ENCODE peak calls at places on chromosomes 6 and 20, in five cellular contexts. U, C, R, B and J are unnamed samples.

GRCh38 chr6:57021086-57021720 is 25.3 kb upstream of the KIAA1586 start:
- DNase-seq in U (peak; percentile 54), C (no peak), R (no peak), B (no peak), J (no peak)

GRCh38 chr6:75422024-75422639 is 71.5 kb downstream of the FILIP1 start:
- DNase-seq in U (no peak), C (no peak), R (no peak), B (no peak), J (no peak)

GRCh38 chr20:45077559-45077958 is 23.4 kb downstream of the KCNS1 start:
- DNase-seq in U (no peak), C (no peak), R (no peak), B (no peak), J (no peak)

GRCh38 chr6:97947841-97948240 is 664.8 kb upstream of the MMS22L start:
- DNase-seq in U (no peak), C (no peak), R (peak; percentile 80), B (peak; percentile 80), J (no peak)

GRCh38 chr20:2741463-2741862 is 48.9 kb downstream of the EBF4 start:
- DNase-seq in U (no peak), C (no peak), R (no peak), B (no peak), J (no peak)

GRCh38 chr6:12138377-12138776 is 126.3 kb downstream of the HIVEP1 start:
- DNase-seq in U (no peak), C (no peak), R (no peak), B (no peak), J (no peak)

GRCh38 chr6:14210663-14211595 is 93.4 kb downstream of the CD83 start:
- DNase-seq in U (peak; percentile 95), C (peak; percentile 90), R (peak; percentile 93), B (peak; percentile 94), J (peak; percentile 98)

GRCh38 chr6:14324042-14324441 is 206.5 kb downstream of the CD83 start:
- DNase-seq in U (no peak), C (no peak), R (no peak), B (no peak), J (no peak)

GRCh38 chr20:50373674-50374286 is 136.4 kb upstream of the PTPN1 start:
- DNase-seq in U (no peak), C (no peak), R (no peak), B (no peak), J (no peak)

GRCh38 chr6:166515072-166515810 is 71.2 kb downstream of the RAMACL start:
- DNase-seq in U (no peak), C (peak; percentile 42), R (peak; percentile 49), B (no peak), J (no peak)

GRCh38 chr20:1430004-1430451 is 36.6 kb downstream of the NSFL1C start:
- DNase-seq in U (no peak), C (no peak), R (no peak), B (no peak), J (no peak)

GRCh38 chr6:29763491-29764289 is 40.5 kb downstream of the HLA-F start:
- DNase-seq in U (no peak), C (no peak), R (no peak), B (peak; percentile 25), J (no peak)

GRCh38 chr20:41927655-41928054 is 309.5 kb upstream of the CHD6 start:
- DNase-seq in U (no peak), C (no peak), R (no peak), B (no peak), J (peak; percentile 35)

GRCh38 chr20:54123587-54124180 is 50.1 kb downstream of the CYP24A1 start:
- DNase-seq in U (no peak), C (no peak), R (peak; percentile 81), B (peak; percentile 83), J (no peak)

GRCh38 chr6:149480502-149481280 is 4.1 kb downstream of the ZC3H12D start:
- DNase-seq in U (no peak), C (no peak), R (no peak), B (no peak), J (no peak)

GRCh38 chr6:113927001-113927400 is 43.9 kb downstream of the HDAC2 start:
- DNase-seq in U (no peak), C (no peak), R (no peak), B (no peak), J (no peak)

GRCh38 chr6:120137492-120137891 is 787.9 kb upstream of the MAN1A1 start:
- DNase-seq in U (no peak), C (no peak), R (no peak), B (no peak), J (no peak)